ENCODE peak calls at places on chromosome 3, in six cellular contexts. Y, Q, C, L, R and B are unnamed samples.
A peak's percentile ranks its signal among the peaks of the same experiment; 100 is the strongest.

GRCh38 chr3:171561601-171562323 is 101.6 kb upstream of the TNIK start:
- DNase-seq in Y (no peak), Q (peak; percentile 28), C (no peak), L (no peak), R (no peak), B (no peak)

GRCh38 chr3:41630017-41630416 is 331.9 kb downstream of the ULK4 start:
- DNase-seq in Y (no peak), Q (no peak), C (no peak), L (no peak), R (no peak), B (no peak)

GRCh38 chr3:46454209-46454595 is 10.5 kb downstream of the LTF start:
- DNase-seq in Y (no peak), Q (no peak), C (no peak), L (no peak), R (no peak), B (peak; percentile 59)

GRCh38 chr3:149783576-149783975 is 8.8 kb downstream of the ANKUB1 start:
- DNase-seq in Y (peak; percentile 33), Q (no peak), C (no peak), L (no peak), R (no peak), B (no peak)

GRCh38 chr3:115146032-115146417 is 1.1 kb downstream of the ZBTB20 start:
- DNase-seq in Y (peak; percentile 77), Q (peak; percentile 31), C (peak; percentile 32), L (no peak), R (peak; percentile 23), B (peak; percentile 27)

GRCh38 chr3:139634236-139634635 is 43.5 kb downstream of the NMNAT3 start:
- DNase-seq in Y (no peak), Q (no peak), C (no peak), L (no peak), R (no peak), B (no peak)

GRCh38 chr3:139937674-139938279 is 2.8 kb downstream of the CLSTN2 start:
- DNase-seq in Y (peak; percentile 31), Q (peak; percentile 58), C (peak; percentile 54), L (no peak), R (no peak), B (peak; percentile 29)

GRCh38 chr3:65761431-65761830 is 277.3 kb downstream of the MAGI1 start:
- DNase-seq in Y (no peak), Q (no peak), C (no peak), L (no peak), R (no peak), B (no peak)

GRCh38 chr3:44890852-44891251 is 16.4 kb downstream of the TGM4 start:
- DNase-seq in Y (no peak), Q (no peak), C (no peak), L (no peak), R (no peak), B (no peak)